ENCODE peak calls at places on chromosomes 12 and 14, in five cellular contexts. Y, J, R, G and I are unnamed samples.

GRCh38 chr12:124487065-124487833 is 80.2 kb downstream of the NCOR2 start:
- DNase-seq in Y (no peak), J (no peak), R (no peak), G (peak; percentile 54), I (no peak)

GRCh38 chr12:50201987-50202521 is 34.9 kb upstream of the CERS5 start:
- DNase-seq in Y (no peak), J (no peak), R (peak; percentile 57), G (peak; percentile 59), I (no peak)

GRCh38 chr12:69553626-69554248 is 31.5 kb upstream of the CCT2 start:
- DNase-seq in Y (no peak), J (no peak), R (peak; percentile 33), G (peak; percentile 67), I (peak; percentile 36)

GRCh38 chr12:111767362-111768158 is 827 bp downstream of the ALDH2 start:
- DNase-seq in Y (no peak), J (no peak), R (peak; percentile 70), G (peak; percentile 35), I (no peak)

GRCh38 chr12:89634508-89634907 is 74.1 kb downstream of the ATP2B1 start:
- DNase-seq in Y (no peak), J (no peak), R (no peak), G (no peak), I (no peak)

GRCh38 chr12:69254046-69254445 is 14.7 kb downstream of the CPSF6 start:
- DNase-seq in Y (no peak), J (no peak), R (peak; percentile 67), G (peak; percentile 67), I (peak; percentile 56)

GRCh38 chr14:75258079-75258802 is 20.4 kb upstream of the FOS start:
- DNase-seq in Y (peak; percentile 51), J (peak; percentile 91), R (no peak), G (peak; percentile 89), I (no peak)

GRCh38 chr12:104006929-104007328 is 41.3 kb downstream of the TDG start:
- DNase-seq in Y (no peak), J (no peak), R (no peak), G (peak; percentile 59), I (no peak)

GRCh38 chr12:63995512-63995911 is 151.0 kb downstream of the SRGAP1 start:
- DNase-seq in Y (no peak), J (no peak), R (no peak), G (no peak), I (no peak)

GRCh38 chr12:130704606-130705005 is 11.5 kb downstream of the RIMBP2 start:
- DNase-seq in Y (no peak), J (peak; percentile 66), R (no peak), G (no peak), I (no peak)

GRCh38 chr12:99959549-99960170 is 25.1 kb downstream of the ANKS1B start:
- DNase-seq in Y (no peak), J (no peak), R (no peak), G (peak; percentile 67), I (no peak)

GRCh38 chr14:92531151-92531873 is 17.7 kb downstream of the RIN3 start:
- DNase-seq in Y (no peak), J (no peak), R (peak; percentile 39), G (no peak), I (no peak)

GRCh38 chr14:91170504-91171121 is 56.7 kb downstream of the DGLUCY start:
- DNase-seq in Y (no peak), J (no peak), R (no peak), G (peak; percentile 17), I (no peak)

GRCh38 chr12:90826031-90826430 is 128.9 kb downstream of the CCER1 start:
- DNase-seq in Y (no peak), J (no peak), R (no peak), G (no peak), I (no peak)

GRCh38 chr12:94618995-94619695 is 31.2 kb downstream of the TMCC3 start:
- DNase-seq in Y (no peak), J (no peak), R (peak; percentile 27), G (peak; percentile 71), I (no peak)

GRCh38 chr14:45065540-45065939 is 18.4 kb upstream of the PRPF39 start:
- DNase-seq in Y (no peak), J (no peak), R (no peak), G (no peak), I (no peak)

GRCh38 chr14:24215495-24216344 is at the start of gene MDP1:
- DNase-seq in Y (peak; percentile 84), J (peak; percentile 91), R (peak; percentile 92), G (peak; percentile 88), I (peak; percentile 83)

GRCh38 chr14:24213866-24214652 is 771 bp upstream of the CHMP4A start:
- DNase-seq in Y (no peak), J (no peak), R (no peak), G (no peak), I (no peak)

GRCh38 chr14:24219080-24219479 is 3.2 kb upstream of the MDP1 start:
- DNase-seq in Y (no peak), J (peak; percentile 4), R (no peak), G (no peak), I (no peak)

GRCh38 chr14:24212924-24213865 is at the start of gene CHMP4A:
- DNase-seq in Y (peak; percentile 93), J (peak; percentile 100), R (peak; percentile 95), G (peak; percentile 99), I (peak; percentile 99)

DNA sequence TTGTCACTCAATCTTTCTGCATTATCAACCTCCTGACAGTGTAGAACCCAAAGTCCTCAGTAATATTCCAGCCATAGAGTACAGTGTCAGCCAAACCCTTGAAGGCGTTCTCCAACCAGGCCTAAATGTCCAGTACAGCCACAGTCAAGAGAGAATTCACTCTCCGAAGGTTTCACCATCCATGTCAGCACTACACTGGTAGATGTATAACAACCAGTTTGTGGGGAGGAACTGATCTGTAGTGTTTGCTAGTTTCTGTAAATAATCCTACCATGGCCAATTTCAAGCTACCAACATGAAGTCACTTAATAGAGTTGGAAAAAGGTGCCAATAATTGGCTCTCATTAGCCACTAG is 456 bp upstream of the MDP1 start:
- DNase-seq in Y (no peak), J (no peak), R (no peak), G (no peak), I (no peak)
- H3K4me3 ChIP-seq in Y (peak overlapping the region; percentile 77), J (peak overlapping the region; percentile 71), R (no peak overlapping the region), G (no peak overlapping the region), I (no peak overlapping the region)

GRCh38 chr12:110534811-110535210 is 32.7 kb downstream of the RAD9B start:
- DNase-seq in Y (no peak), J (no peak), R (no peak), G (no peak), I (no peak)
- H3K4me1 ChIP-seq in Y (peaks cover 11% of the 10 kb centered on the region), J (peaks cover 67% of the 10 kb centered on the region), R (no peaks in the 10 kb centered on the region), G (peaks cover 75% of the 10 kb centered on the region), I (peaks cover 26% of the 10 kb centered on the region)

GRCh38 chr12:45989857-45990467 is 412 bp downstream of the SCAF11 start:
- DNase-seq in Y (peak; percentile 72), J (peak; percentile 80), R (no peak), G (peak; percentile 49), I (peak; percentile 65)
- H3K4me3 ChIP-seq in Y (peak overlapping the region; percentile 82), J (peak overlapping the region; percentile 99), R (peak overlapping the region; percentile 89), G (peak overlapping the region; percentile 75), I (peak overlapping the region; percentile 92)

GRCh38 chr12:123046431-123046830 is 66.0 kb downstream of the ARL6IP4 start:
- DNase-seq in Y (no peak), J (no peak), R (no peak), G (no peak), I (no peak)
- H3K4me1 ChIP-seq in Y (peaks cover 47% of the 10 kb centered on the region), J (peaks cover 21% of the 10 kb centered on the region), R (no peaks in the 10 kb centered on the region), G (peaks cover 43% of the 10 kb centered on the region), I (no peaks in the 10 kb centered on the region)

DNA sequence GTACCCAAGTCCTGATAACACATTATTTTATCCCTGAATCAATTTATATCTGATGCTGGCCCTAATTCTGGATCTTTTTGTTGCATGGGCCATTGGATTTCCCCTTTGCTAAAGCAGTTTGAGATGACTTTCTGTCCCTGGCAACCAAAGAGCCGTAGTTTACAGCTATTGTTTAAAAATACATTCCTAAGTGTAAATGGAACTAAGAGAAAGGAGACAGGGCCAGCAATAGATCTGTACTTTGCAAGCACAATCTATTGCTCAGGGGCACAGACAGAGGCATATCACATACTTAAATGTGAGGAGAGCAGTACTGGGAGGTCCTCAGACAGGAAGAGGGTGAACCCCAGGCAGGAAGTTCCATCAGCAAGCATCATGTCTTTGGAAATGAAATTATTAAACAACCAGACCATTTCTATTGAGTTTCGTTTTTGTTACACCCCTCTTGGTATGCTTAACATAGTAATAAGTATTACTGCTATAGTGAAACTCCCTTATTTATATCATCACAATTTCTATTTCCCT is 126.6 kb downstream of the ZFP36L1 start:
- DNase-seq in Y (no peak), J (no peak), R (no peak), G (no peak), I (no peak)
- H3K4me3 ChIP-seq in Y (no peak overlapping the region), J (no peak overlapping the region), R (no peak overlapping the region), G (no peak overlapping the region), I (no peak overlapping the region)

GRCh38 chr12:117032593-117033381 is 66.4 kb downstream of the TESC start:
- DNase-seq in Y (peak; percentile 65), J (peak; percentile 74), R (no peak), G (peak; percentile 27), I (no peak)
- H3K4me1 ChIP-seq in Y (peaks cover 14% of the 10 kb centered on the region), J (peaks cover 9% of the 10 kb centered on the region), R (no peaks in the 10 kb centered on the region), G (peaks cover 42% of the 10 kb centered on the region), I (no peaks in the 10 kb centered on the region)

GRCh38 chr12:45732936-45733335 is 3.4 kb downstream of the ARID2 start:
- DNase-seq in Y (no peak), J (no peak), R (no peak), G (peak; percentile 23), I (no peak)
- H3K4me3 ChIP-seq in Y (no peak overlapping the region), J (peak overlapping the region; percentile 88), R (no peak overlapping the region), G (peak overlapping the region; percentile 73), I (no peak overlapping the region)

DNA sequence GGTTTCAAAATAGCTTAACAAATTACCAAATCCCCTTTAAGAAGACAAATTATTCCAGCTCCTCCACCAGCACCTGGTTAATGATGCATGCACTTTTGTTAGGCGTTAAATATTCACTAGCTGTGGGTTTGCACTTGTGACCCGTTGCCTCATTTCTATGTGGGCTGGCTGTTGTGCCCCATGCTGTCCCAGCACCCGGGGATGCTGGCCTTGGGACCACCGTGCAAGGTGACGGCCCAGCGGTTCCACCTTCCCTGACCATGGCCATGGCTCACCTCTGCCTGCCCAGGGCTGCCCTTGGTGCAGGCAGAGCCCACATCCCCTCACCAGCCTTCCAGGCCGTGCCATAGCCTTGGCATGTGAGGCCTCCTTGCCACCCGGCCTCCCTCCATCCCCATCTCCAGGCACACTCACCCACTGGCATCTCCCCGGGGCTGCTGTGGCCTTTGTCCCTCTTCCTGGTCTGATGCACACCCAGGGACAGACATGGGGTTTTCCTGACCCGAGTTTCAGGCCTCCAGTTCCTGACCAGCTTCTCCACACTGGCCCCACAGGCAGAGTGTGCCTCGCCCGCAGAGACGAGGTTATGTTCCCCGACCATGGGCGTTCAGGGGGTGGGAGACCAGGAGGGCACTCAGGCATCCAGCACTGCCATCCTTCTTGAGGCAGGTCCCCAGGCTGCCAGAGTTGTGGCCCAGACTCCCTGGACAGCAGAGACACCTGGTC is 20.4 kb upstream of the C14orf180 start:
- DNase-seq in Y (no peak), J (no peak), R (no peak), G (no peak), I (no peak)
- H3K4me1 ChIP-seq in Y (no peaks in the 10 kb centered on the region), J (peaks cover 7% of the 10 kb centered on the region), R (no peaks in the 10 kb centered on the region), G (no peaks in the 10 kb centered on the region), I (no peaks in the 10 kb centered on the region)

DNA sequence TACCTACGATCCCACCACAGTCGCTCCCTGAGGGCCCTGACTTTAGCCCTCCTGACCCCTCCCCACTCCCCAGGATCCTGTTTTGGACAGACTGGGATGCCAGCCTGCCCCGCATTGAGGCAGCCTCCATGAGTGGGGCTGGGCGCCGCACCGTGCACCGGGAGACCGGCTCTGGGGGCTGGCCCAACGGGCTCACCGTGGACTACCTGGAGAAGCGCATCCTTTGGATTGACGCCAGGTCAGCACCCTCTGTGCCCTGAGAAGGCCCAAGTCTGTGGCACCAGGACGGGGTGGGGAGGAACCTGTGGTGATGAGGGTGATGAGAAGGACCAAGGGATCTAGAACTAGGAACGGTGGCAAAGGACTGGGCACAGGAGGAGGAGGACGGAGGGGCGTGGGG is 29.9 kb upstream of the LRP1-AS start:
- DNase-seq in Y (no peak), J (no peak), R (no peak), G (no peak), I (no peak)
- H3K4me3 ChIP-seq in Y (no peak overlapping the region), J (no peak overlapping the region), R (no peak overlapping the region), G (no peak overlapping the region), I (no peak overlapping the region)